ENCODE peak calls at places on chromosomes 3 and 15, in seven cellular contexts. G is AG04449, X is thoracic aorta, D is fibroblast of pulmonary artery, I is AG09309, R is HCT116, J is CD14-positive monocyte. E is an unnamed sample.

GRCh38 chr15:70047386-70048195 is 50.1 kb downstream of the TLE3 start:
- DNase-seq in G (no peak), X (no peak), D (peak), I (no peak), R (no peak), J (peak), E (no peak)

GRCh38 chr3:116815831-116816588 is 106.4 kb downstream of the TUSC7 start:
- DNase-seq in G (no peak), X (no peak), D (peak), I (no peak), R (no peak), J (no peak), E (peak)

GRCh38 chr15:64883097-64883581 is 28.6 kb upstream of the ANKDD1A start:
- DNase-seq in G (no peak), X (no peak), D (peak), I (no peak), R (no peak), J (peak), E (no peak)

GRCh38 chr15:29986946-29987345 is 95.8 kb upstream of the GOLGA8J start:
- DNase-seq in G (no peak), X (no peak), D (peak), I (no peak), R (no peak), J (no peak), E (no peak)

GRCh38 chr3:27888562-27888961 is 166.4 kb upstream of the EOMES start:
- DNase-seq in G (no peak), X (no peak), D (no peak), I (no peak), R (no peak), J (no peak), E (no peak)

GRCh38 chr15:36432162-36432561 is 147.3 kb upstream of the CDIN1 start:
- DNase-seq in G (no peak), X (no peak), D (no peak), I (peak), R (no peak), J (no peak), E (peak)

GRCh38 chr15:78708713-78709112 is 67.7 kb upstream of the CHRNB4 start:
- DNase-seq in G (no peak), X (no peak), D (no peak), I (no peak), R (no peak), J (no peak), E (no peak)

GRCh38 chr3:28476194-28476593 is 127.6 kb upstream of the AZI2 start:
- DNase-seq in G (peak), X (no peak), D (peak), I (peak), R (peak), J (no peak), E (peak)

GRCh38 chr3:713225-713624 is 379.6 kb upstream of the CNTN6 start:
- DNase-seq in G (no peak), X (no peak), D (no peak), I (no peak), R (no peak), J (no peak), E (no peak)

GRCh38 chr15:31379042-31379441 is 52.4 kb downstream of the KLF13 start:
- DNase-seq in G (no peak), X (no peak), D (no peak), I (no peak), R (no peak), J (no peak), E (no peak)

GRCh38 chr15:62103431-62103830 is 36.7 kb downstream of the C2CD4A start:
- DNase-seq in G (no peak), X (no peak), D (no peak), I (no peak), R (no peak), J (no peak), E (no peak)

GRCh38 chr3:128011140-128011539 is 41.1 kb upstream of the SEC61A1 start:
- DNase-seq in G (no peak), X (no peak), D (peak), I (no peak), R (peak), J (no peak), E (no peak)

GRCh38 chr3:195032106-195032759 is 238.7 kb downstream of the XXYLT1 start:
- DNase-seq in G (no peak), X (no peak), D (no peak), I (no peak), R (no peak), J (no peak), E (no peak)

GRCh38 chr3:69082805-69083204 is 1.9 kb upstream of the ARL6IP5 start:
- DNase-seq in G (peak), X (no peak), D (peak), I (peak), R (no peak), J (peak), E (no peak)

GRCh38 chr3:106206165-106206564 is 337.4 kb upstream of the CBLB start:
- DNase-seq in G (no peak), X (no peak), D (no peak), I (no peak), R (no peak), J (no peak), E (no peak)

GRCh38 chr15:76904461-76905012 is 603 bp downstream of the SCAPER start:
- DNase-seq in G (no peak), X (no peak), D (no peak), I (no peak), R (no peak), J (no peak), E (no peak)

GRCh38 chr3:66860771-66861170 is 137.3 kb upstream of the KBTBD8 start:
- DNase-seq in G (no peak), X (no peak), D (no peak), I (no peak), R (no peak), J (no peak), E (no peak)

GRCh38 chr3:47661121-47661752 is 82.6 kb upstream of the CSPG5 start:
- DNase-seq in G (no peak), X (no peak), D (peak), I (no peak), R (no peak), J (no peak), E (peak)

GRCh38 chr3:14700891-14701290 is 25.9 kb downstream of the C3orf20 start:
- DNase-seq in G (no peak), X (no peak), D (no peak), I (no peak), R (no peak), J (no peak), E (no peak)

GRCh38 chr15:72785452-72786243 is 2.1 kb upstream of the ADPGK start:
- DNase-seq in G (peak), X (no peak), D (no peak), I (peak), R (no peak), J (no peak), E (peak)

GRCh38 chr3:101193957-101194356 is 126.4 kb downstream of the IMPG2 start:
- DNase-seq in G (no peak), X (no peak), D (peak), I (no peak), R (no peak), J (no peak), E (no peak)

GRCh38 chr15:65006876-65007275 is 17.2 kb upstream of the SPG21 start:
- DNase-seq in G (no peak), X (no peak), D (no peak), I (no peak), R (no peak), J (no peak), E (no peak)

GRCh38 chr15:42737529-42738328 is 801 bp upstream of the CDAN1 start:
- DNase-seq in G (no peak), X (no peak), D (peak), I (no peak), R (peak), J (no peak), E (no peak)

GRCh38 chr3:10669490-10670048 is 146.5 kb upstream of the SLC6A11 start:
- DNase-seq in G (no peak), X (no peak), D (no peak), I (no peak), R (no peak), J (no peak), E (no peak)

GRCh38 chr3:53890726-53891499 is 746 bp downstream of the SELENOK start:
- DNase-seq in G (no peak), X (no peak), D (peak), I (no peak), R (peak), J (no peak), E (no peak)

GRCh38 chr3:53887446-53887845 is 4.2 kb downstream of the SELENOK start:
- DNase-seq in G (no peak), X (no peak), D (no peak), I (no peak), R (no peak), J (no peak), E (no peak)

GRCh38 chr3:53888229-53888628 is 3.4 kb downstream of the SELENOK start:
- DNase-seq in G (no peak), X (no peak), D (no peak), I (no peak), R (no peak), J (no peak), E (no peak)

DNA sequence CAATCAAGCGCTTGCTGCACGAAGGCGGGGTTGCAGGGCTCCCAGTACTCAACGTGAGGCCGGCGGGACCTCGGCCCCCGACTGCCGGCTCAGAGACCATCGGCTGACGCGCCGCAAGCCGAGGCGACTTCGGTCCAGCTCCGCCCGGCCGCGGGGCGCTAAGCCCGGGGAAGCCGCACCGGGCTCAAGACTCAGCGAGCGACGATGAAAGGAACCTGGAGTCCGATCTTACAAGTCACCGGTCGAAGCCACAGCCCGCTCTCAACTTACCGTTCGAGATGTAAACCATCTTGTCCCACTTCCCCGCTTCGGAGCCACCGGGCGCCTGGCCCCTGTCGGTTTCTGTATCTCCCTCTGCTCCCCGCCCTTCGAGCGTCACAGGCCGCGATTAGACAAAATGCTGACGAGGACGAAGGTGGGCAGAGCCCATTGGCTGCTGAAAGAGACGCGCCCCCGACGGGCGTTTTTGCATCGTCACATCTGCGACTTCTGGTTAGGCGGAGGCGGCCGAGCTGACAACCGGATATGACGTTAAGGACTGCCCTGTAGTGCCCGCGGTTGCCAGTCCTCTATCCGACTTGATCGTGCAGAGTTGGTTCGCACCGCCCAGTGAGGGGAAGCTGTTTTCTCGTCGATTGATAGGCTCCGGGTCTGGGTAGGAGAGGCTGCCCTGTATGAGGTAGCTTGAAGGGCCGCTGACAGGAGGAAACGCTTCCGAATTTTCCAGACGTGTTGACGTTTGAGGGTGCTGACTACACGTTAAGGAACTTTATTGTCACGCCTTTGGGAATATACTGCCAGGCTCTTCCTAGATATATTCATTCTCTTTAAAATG is at the start of gene SELENOK:
- DNase-seq in G (peak), X (peak), D (peak), I (peak), R (peak), J (peak), E (peak)
- TF ChIP-seq CTCF in G (no peak), X (no peak), D (no peak), I (no peak), R (no peak), J (no peak), E (no peak)

DNA sequence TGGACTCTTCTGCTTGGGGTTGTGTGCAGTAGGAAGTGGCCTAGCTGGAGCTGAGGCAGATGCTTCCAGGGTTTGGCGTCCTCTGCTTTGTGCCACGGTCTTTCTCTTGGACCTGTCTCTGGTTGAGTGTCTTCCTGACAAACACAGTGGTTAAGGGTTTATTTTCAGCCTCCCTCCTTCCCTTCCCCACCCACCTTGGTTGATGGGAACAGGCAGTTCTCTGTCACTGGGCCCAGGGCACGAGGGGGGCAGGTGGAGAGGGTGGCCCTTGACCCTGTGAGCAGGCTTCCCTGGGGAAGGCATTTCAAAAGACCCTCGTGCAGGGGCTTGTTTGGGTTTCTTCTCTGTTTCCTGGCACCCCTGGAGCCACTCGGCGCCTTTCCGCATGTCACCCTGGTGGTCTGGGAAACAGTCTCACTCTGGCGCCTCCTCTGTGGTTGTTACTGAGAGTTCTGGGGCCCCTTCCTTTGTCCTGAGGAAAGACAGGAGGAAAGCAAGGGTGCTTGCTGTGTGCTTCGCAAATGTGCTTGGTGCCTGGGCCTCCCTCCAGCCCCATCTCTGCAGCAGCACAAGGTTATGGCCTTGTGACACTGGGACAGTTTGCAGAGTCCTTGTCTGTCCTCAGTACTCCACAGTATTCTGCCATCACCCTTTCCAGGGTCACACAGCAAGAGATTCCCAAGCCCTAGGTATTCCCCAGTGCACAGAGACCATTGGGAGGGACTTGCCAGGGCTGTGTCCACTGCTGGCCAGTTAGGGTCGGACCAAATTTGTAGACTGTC is 10.3 kb upstream of the STAB1 start:
- DNase-seq in G (no peak), X (no peak), D (no peak), I (no peak), R (no peak), J (no peak), E (no peak)
- TF ChIP-seq CTCF in G (no peak), X (no peak), D (no peak), I (no peak), R (no peak), J (no peak), E (no peak)

GRCh38 chr3:144683065-144683464 is 711.4 kb downstream of the DIPK2A start:
- DNase-seq in G (no peak), X (no peak), D (no peak), I (no peak), R (no peak), J (no peak), E (no peak)

GRCh38 chr3:144692488-144692887 is 720.9 kb downstream of the DIPK2A start:
- DNase-seq in G (no peak), X (no peak), D (no peak), I (no peak), R (no peak), J (no peak), E (no peak)

GRCh38 chr3:144687862-144688261 is 716.2 kb downstream of the DIPK2A start:
- DNase-seq in G (no peak), X (no peak), D (peak), I (no peak), R (no peak), J (no peak), E (no peak)
- TF ChIP-seq CTCF in G (no peak), X (no peak), D (no peak), I (no peak), R (no peak), J (no peak), E (no peak)

GRCh38 chr3:55201729-55202128 is 273.9 kb upstream of the LRTM1 start:
- DNase-seq in G (no peak), X (no peak), D (no peak), I (no peak), R (no peak), J (no peak), E (no peak)
- TF ChIP-seq CTCF in G (no peak), X (no peak), D (no peak), I (no peak), R (no peak), J (no peak), E (no peak)

GRCh38 chr3:60755094-60755493 is 496.2 kb downstream of the FHIT start:
- DNase-seq in G (no peak), X (no peak), D (no peak), I (no peak), R (no peak), J (no peak), E (no peak)
- TF ChIP-seq CTCF in G (no peak), X (no peak), D (no peak), I (peak), R (peak), J (peak), E (no peak)

DNA sequence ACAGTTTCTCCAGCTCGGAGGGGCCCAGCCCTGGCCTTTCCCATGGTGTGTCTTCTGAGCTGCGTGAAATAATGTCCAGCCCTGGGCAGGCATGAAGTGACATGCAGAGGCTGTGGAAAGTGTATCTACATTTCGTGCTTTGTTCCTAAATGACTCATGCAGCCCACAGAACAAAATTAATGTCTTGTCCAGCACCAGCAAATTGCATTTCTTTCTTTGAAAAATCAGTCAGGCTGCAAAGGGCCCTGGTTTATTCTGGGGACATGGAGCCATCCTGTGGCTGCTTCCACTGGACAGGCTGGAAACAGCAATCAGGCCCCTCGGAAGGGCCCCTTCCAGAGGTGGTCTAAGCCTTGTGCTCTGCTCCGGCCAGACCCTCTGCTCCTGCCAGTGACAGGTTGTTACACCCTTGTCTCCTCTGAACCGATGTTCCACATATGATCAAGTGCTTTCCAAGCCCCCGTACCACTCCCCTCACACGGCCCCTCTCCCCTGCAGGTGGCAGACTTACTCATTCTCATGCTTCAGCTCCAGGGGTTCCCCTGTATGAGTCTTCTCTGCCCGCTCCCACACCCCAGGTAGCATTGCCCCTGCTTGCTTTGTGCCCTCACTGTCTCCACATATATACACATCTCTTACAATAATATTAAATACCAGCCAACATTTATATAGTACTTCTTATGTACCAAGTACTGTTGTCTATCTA is 33.7 kb downstream of the CRYGS start:
- DNase-seq in G (no peak), X (no peak), D (no peak), I (no peak), R (no peak), J (no peak), E (no peak)
- TF ChIP-seq CTCF in G (no peak), X (no peak), D (no peak), I (no peak), R (no peak), J (no peak), E (no peak)

GRCh38 chr15:68031406-68031805 is 22.7 kb upstream of the PIAS1 start:
- DNase-seq in G (no peak), X (no peak), D (no peak), I (no peak), R (no peak), J (no peak), E (no peak)
- TF ChIP-seq CTCF in G (no peak), X (no peak), D (no peak), I (no peak), R (no peak), J (no peak), E (no peak)